ENCODE peak calls at places on chromosomes 5 and 9, in eight cellular contexts. One of them, this sample, is unnamed.
A peak's percentile ranks its signal among the peaks of the same experiment; 100 is the strongest.

GRCh38 chr9:95874989-95875304 is 544 bp upstream of the ERCC6L2 start:
- DNase-seq in HepG2: peak; percentile 7
- DNase-seq in A673: peak; percentile 53
- DNase-seq in K562: peak; percentile 81
- DNase-seq in MM.1S: peak; percentile 30
- DNase-seq in GM23248: peak; percentile 88
- DNase-seq in fibroblast of lung: no peak
- DNase-seq in PC-3: no peak
- DNase-seq in this sample: no peak

GRCh38 chr5:180606215-180606785 is 15.0 kb upstream of the SCGB3A1 start:
- DNase-seq in HepG2: no peak
- DNase-seq in fibroblast of lung: no peak
- DNase-seq in GM23248: no peak
- DNase-seq in PC-3: no peak
- DNase-seq in A673: no peak
- DNase-seq in MM.1S: no peak
- DNase-seq in K562: no peak
- DNase-seq in this sample: no peak

GRCh38 chr5:89988998-89989690 is 420.4 kb downstream of the CETN3 start:
- DNase-seq in PC-3: no peak
- DNase-seq in K562: no peak
- DNase-seq in fibroblast of lung: peak; percentile 15
- DNase-seq in HepG2: no peak
- DNase-seq in A673: no peak
- DNase-seq in GM23248: peak; percentile 47
- DNase-seq in MM.1S: no peak
- DNase-seq in this sample: no peak

GRCh38 chr9:126849811-126850210 is 10.6 kb upstream of the ZBTB34 start:
- DNase-seq in fibroblast of lung: no peak
- DNase-seq in A673: no peak
- DNase-seq in HepG2: no peak
- DNase-seq in MM.1S: no peak
- DNase-seq in PC-3: no peak
- DNase-seq in GM23248: no peak
- DNase-seq in K562: no peak
- DNase-seq in this sample: no peak

GRCh38 chr5:158538506-158539074 is 561.1 kb downstream of the EBF1 start:
- DNase-seq in PC-3: no peak
- DNase-seq in MM.1S: peak; percentile 47
- DNase-seq in A673: no peak
- DNase-seq in K562: no peak
- DNase-seq in HepG2: no peak
- DNase-seq in fibroblast of lung: no peak
- DNase-seq in GM23248: no peak
- DNase-seq in this sample: no peak

GRCh38 chr5:96396878-96397277 is 36.2 kb downstream of the PCSK1 start:
- DNase-seq in GM23248: no peak
- DNase-seq in PC-3: no peak
- DNase-seq in MM.1S: no peak
- DNase-seq in fibroblast of lung: no peak
- DNase-seq in A673: no peak
- DNase-seq in K562: no peak
- DNase-seq in HepG2: no peak
- DNase-seq in this sample: no peak

GRCh38 chr9:128635266-128636023 is 21.2 kb downstream of the DYNC2I2 start:
- DNase-seq in PC-3: peak; percentile 97
- DNase-seq in fibroblast of lung: peak; percentile 95
- DNase-seq in GM23248: peak; percentile 99
- DNase-seq in A673: peak; percentile 88
- DNase-seq in HepG2: peak; percentile 92
- DNase-seq in MM.1S: no peak
- DNase-seq in K562: peak; percentile 45
- DNase-seq in this sample: peak; percentile 89

GRCh38 chr5:157358871-157359270 is 92.9 kb downstream of the CYFIP2 start:
- DNase-seq in PC-3: no peak
- DNase-seq in K562: no peak
- DNase-seq in MM.1S: no peak
- DNase-seq in A673: no peak
- DNase-seq in fibroblast of lung: no peak
- DNase-seq in HepG2: no peak
- DNase-seq in GM23248: no peak
- DNase-seq in this sample: no peak

GRCh38 chr9:38046669-38047300 is 22.2 kb downstream of the SHB start:
- DNase-seq in fibroblast of lung: peak; percentile 89
- DNase-seq in GM23248: peak; percentile 75
- DNase-seq in K562: no peak
- DNase-seq in PC-3: peak; percentile 94
- DNase-seq in HepG2: peak; percentile 78
- DNase-seq in MM.1S: no peak
- DNase-seq in A673: no peak
- DNase-seq in this sample: peak; percentile 86

GRCh38 chr5:168239325-168239724 is 52.1 kb upstream of the WWC1 start:
- DNase-seq in HepG2: no peak
- DNase-seq in GM23248: no peak
- DNase-seq in fibroblast of lung: no peak
- DNase-seq in MM.1S: no peak
- DNase-seq in PC-3: no peak
- DNase-seq in K562: no peak
- DNase-seq in A673: no peak
- DNase-seq in this sample: no peak

GRCh38 chr5:133750856-133751255 is 138.5 kb upstream of the FSTL4 start:
- DNase-seq in fibroblast of lung: no peak
- DNase-seq in HepG2: no peak
- DNase-seq in PC-3: no peak
- DNase-seq in MM.1S: no peak
- DNase-seq in K562: no peak
- DNase-seq in A673: no peak
- DNase-seq in GM23248: no peak
- DNase-seq in this sample: no peak

GRCh38 chr5:114702111-114702510 is 340.2 kb downstream of the KCNN2 start:
- DNase-seq in MM.1S: no peak
- DNase-seq in A673: no peak
- DNase-seq in K562: no peak
- DNase-seq in HepG2: no peak
- DNase-seq in fibroblast of lung: no peak
- DNase-seq in GM23248: no peak
- DNase-seq in PC-3: no peak
- DNase-seq in this sample: no peak

GRCh38 chr9:35835216-35835604 is 6.2 kb downstream of the TMEM8B start:
- DNase-seq in fibroblast of lung: no peak
- DNase-seq in A673: no peak
- DNase-seq in PC-3: peak; percentile 22
- DNase-seq in MM.1S: no peak
- DNase-seq in HepG2: no peak
- DNase-seq in GM23248: peak; percentile 31
- DNase-seq in K562: peak; percentile 29
- DNase-seq in this sample: no peak

GRCh38 chr9:89223398-89223977 is 44.9 kb upstream of the SHC3 start:
- DNase-seq in MM.1S: no peak
- DNase-seq in K562: no peak
- DNase-seq in A673: no peak
- DNase-seq in HepG2: no peak
- DNase-seq in GM23248: peak; percentile 47
- DNase-seq in PC-3: no peak
- DNase-seq in fibroblast of lung: no peak
- DNase-seq in this sample: no peak

DNA sequence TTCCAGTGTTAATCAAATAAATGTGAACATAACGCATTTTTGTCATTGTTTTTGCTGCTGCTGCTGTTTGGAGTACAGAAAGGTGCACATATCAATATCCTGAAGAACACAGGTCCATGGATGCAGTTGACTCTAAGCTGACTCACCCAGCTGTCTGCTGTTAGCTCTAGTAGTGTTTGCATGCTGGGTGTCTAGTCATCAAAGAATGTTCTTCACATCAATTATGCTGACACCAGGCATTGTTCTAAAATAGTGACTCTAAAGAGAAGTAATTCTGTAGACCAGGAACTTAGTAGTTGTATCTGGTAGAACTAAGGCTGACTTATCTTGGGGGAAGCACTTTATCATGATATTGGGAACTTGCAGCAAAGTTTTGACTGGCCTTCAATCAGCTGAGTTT is 55.7 kb upstream of the DPYSL3 start:
- DNase-seq in HepG2: peak; percentile 17
- DNase-seq in PC-3: peak; percentile 81
- DNase-seq in A673: peak; percentile 45
- DNase-seq in MM.1S: no peak
- DNase-seq in fibroblast of lung: peak; percentile 96
- DNase-seq in K562: no peak
- DNase-seq in GM23248: peak; percentile 77
- DNase-seq in this sample: peak; percentile 95
- H3K4me1 ChIP-seq in HepG2: no peaks in the 10 kb centered on the region
- H3K4me1 ChIP-seq in PC-3: peaks cover 4% of the 10 kb centered on the region
- H3K4me1 ChIP-seq in A673: peaks cover 17% of the 10 kb centered on the region
- H3K4me1 ChIP-seq in MM.1S: no peaks in the 10 kb centered on the region
- H3K4me1 ChIP-seq in fibroblast of lung: no peaks in the 10 kb centered on the region
- H3K4me1 ChIP-seq in K562: no peaks in the 10 kb centered on the region
- H3K4me1 ChIP-seq in GM23248: peaks cover 6% of the 10 kb centered on the region
- H3K4me1 ChIP-seq in this sample: peaks cover 29% of the 10 kb centered on the region

GRCh38 chr5:139392678-139393496 is 2.0 kb downstream of the PROB1 start:
- DNase-seq in K562: no peak
- DNase-seq in PC-3: peak; percentile 79
- DNase-seq in A673: peak; percentile 88
- DNase-seq in fibroblast of lung: peak; percentile 52
- DNase-seq in MM.1S: peak; percentile 86
- DNase-seq in HepG2: no peak
- DNase-seq in GM23248: peak; percentile 77
- DNase-seq in this sample: no peak

GRCh38 chr5:139390639-139391569 is 1.2 kb upstream of the MZB1 start:
- DNase-seq in A673: no peak
- DNase-seq in GM23248: no peak
- DNase-seq in PC-3: peak; percentile 44
- DNase-seq in K562: no peak
- DNase-seq in fibroblast of lung: no peak
- DNase-seq in MM.1S: no peak
- DNase-seq in HepG2: no peak
- DNase-seq in this sample: no peak

GRCh38 chr5:139389701-139390638 is at the start of gene MZB1:
- DNase-seq in fibroblast of lung: no peak
- DNase-seq in HepG2: no peak
- DNase-seq in PC-3: no peak
- DNase-seq in GM23248: no peak
- DNase-seq in MM.1S: peak; percentile 95
- DNase-seq in A673: no peak
- DNase-seq in K562: no peak
- DNase-seq in this sample: no peak

GRCh38 chr5:139392324-139392677 is 2.6 kb upstream of the MZB1 start:
- DNase-seq in A673: no peak
- DNase-seq in K562: no peak
- DNase-seq in fibroblast of lung: no peak
- DNase-seq in GM23248: no peak
- DNase-seq in MM.1S: no peak
- DNase-seq in PC-3: no peak
- DNase-seq in HepG2: no peak
- DNase-seq in this sample: no peak

DNA sequence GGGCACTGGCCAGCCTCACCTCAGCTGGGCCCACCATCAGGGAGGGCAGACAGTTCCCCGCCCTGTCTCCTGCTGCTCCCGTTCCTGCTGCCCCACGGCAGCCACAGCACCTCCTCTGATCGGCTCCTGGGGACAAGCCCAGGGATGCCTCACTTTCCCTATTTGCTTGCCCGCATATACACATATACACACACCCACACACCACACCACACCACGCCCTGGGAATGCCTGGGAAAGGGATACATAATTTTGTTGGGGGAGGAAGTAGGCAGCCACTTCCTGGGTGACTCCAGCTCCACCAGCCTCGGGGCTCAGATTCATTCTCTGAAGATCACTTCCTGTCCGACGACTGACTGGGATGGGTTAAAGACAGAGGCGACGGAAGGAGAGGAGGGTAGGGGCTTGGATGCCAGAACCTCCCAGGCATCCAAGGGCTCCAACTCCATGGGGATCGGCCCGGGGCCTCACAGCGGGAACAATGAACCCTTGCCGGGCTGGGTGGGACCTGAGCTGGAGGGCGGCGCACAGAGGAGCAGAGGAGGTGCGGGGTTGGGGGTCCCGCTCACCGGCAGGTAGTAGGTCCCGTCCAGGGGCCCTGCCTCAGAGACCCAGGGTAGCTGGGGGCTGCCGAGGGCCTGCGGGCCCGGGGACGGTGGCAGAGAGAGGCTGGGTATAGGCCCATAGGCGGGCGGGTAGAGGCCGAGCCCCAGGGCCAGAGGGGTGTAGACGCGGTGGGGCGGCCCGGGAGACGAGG is 2.0 kb upstream of the MZB1 start:
- DNase-seq in fibroblast of lung: peak; percentile 33
- DNase-seq in K562: no peak
- DNase-seq in GM23248: peak; percentile 60
- DNase-seq in PC-3: peak; percentile 92
- DNase-seq in HepG2: no peak
- DNase-seq in A673: no peak
- DNase-seq in MM.1S: peak; percentile 42
- DNase-seq in this sample: no peak
- TF ChIP-seq EZH2 in fibroblast of lung: no peak
- TF ChIP-seq EZH2 in K562: no peak
- TF ChIP-seq EZH2 in GM23248: no peak
- TF ChIP-seq EZH2 in PC-3: no peak
- TF ChIP-seq EZH2 in HepG2: no peak
- TF ChIP-seq EZH2 in A673: no peak
- TF ChIP-seq EZH2 in MM.1S: no peak
- TF ChIP-seq EZH2 in this sample: no peak

GRCh38 chr9:99167120-99167519 is 54.6 kb downstream of the ALG2 start:
- DNase-seq in PC-3: no peak
- DNase-seq in fibroblast of lung: no peak
- DNase-seq in MM.1S: no peak
- DNase-seq in HepG2: no peak
- DNase-seq in K562: peak; percentile 41
- DNase-seq in GM23248: no peak
- DNase-seq in A673: no peak
- DNase-seq in this sample: no peak
- H3K4me1 ChIP-seq in PC-3: no peaks in the 10 kb centered on the region
- H3K4me1 ChIP-seq in fibroblast of lung: no peaks in the 10 kb centered on the region
- H3K4me1 ChIP-seq in MM.1S: peaks cover 22% of the 10 kb centered on the region
- H3K4me1 ChIP-seq in HepG2: peaks cover 28% of the 10 kb centered on the region
- H3K4me1 ChIP-seq in K562: no peaks in the 10 kb centered on the region
- H3K4me1 ChIP-seq in GM23248: no peaks in the 10 kb centered on the region
- H3K4me1 ChIP-seq in A673: no peaks in the 10 kb centered on the region
- H3K4me1 ChIP-seq in this sample: no peaks in the 10 kb centered on the region

GRCh38 chr9:93057703-93058356 is 671 bp upstream of the SUSD3 start:
- DNase-seq in GM23248: no peak
- DNase-seq in HepG2: no peak
- DNase-seq in fibroblast of lung: no peak
- DNase-seq in K562: no peak
- DNase-seq in MM.1S: no peak
- DNase-seq in A673: no peak
- DNase-seq in PC-3: no peak
- DNase-seq in this sample: no peak

GRCh38 chr9:93057024-93057702 is 1.3 kb upstream of the SUSD3 start:
- DNase-seq in HepG2: no peak
- DNase-seq in PC-3: no peak
- DNase-seq in A673: no peak
- DNase-seq in MM.1S: no peak
- DNase-seq in K562: peak; percentile 19
- DNase-seq in GM23248: no peak
- DNase-seq in fibroblast of lung: no peak
- DNase-seq in this sample: no peak

GRCh38 chr9:93059960-93060591 is 1.6 kb downstream of the SUSD3 start:
- DNase-seq in GM23248: no peak
- DNase-seq in fibroblast of lung: no peak
- DNase-seq in K562: peak; percentile 12
- DNase-seq in HepG2: no peak
- DNase-seq in PC-3: no peak
- DNase-seq in MM.1S: no peak
- DNase-seq in A673: no peak
- DNase-seq in this sample: no peak

GRCh38 chr9:93059097-93059959 is 827 bp downstream of the SUSD3 start:
- DNase-seq in A673: no peak
- DNase-seq in K562: peak; percentile 39
- DNase-seq in MM.1S: peak; percentile 42
- DNase-seq in PC-3: no peak
- DNase-seq in GM23248: no peak
- DNase-seq in fibroblast of lung: no peak
- DNase-seq in HepG2: no peak
- DNase-seq in this sample: no peak

GRCh38 chr9:93058357-93059096 is at the start of gene SUSD3:
- DNase-seq in PC-3: peak; percentile 73
- DNase-seq in MM.1S: peak; percentile 78
- DNase-seq in HepG2: peak; percentile 54
- DNase-seq in A673: peak; percentile 37
- DNase-seq in GM23248: no peak
- DNase-seq in K562: peak; percentile 86
- DNase-seq in fibroblast of lung: peak; percentile 35
- DNase-seq in this sample: peak; percentile 13
- TF ChIP-seq EZH2 in PC-3: no peak
- TF ChIP-seq EZH2 in MM.1S: no peak
- TF ChIP-seq EZH2 in HepG2: no peak
- TF ChIP-seq EZH2 in A673: no peak
- TF ChIP-seq EZH2 in GM23248: no peak
- TF ChIP-seq EZH2 in K562: no peak
- TF ChIP-seq EZH2 in fibroblast of lung: no peak
- TF ChIP-seq EZH2 in this sample: no peak